ENCODE peak calls at places on chromosomes 7 and 10, in six cellular contexts. P, C, Z, T, N and B are unnamed samples.

GRCh38 chr7:38795596-38795995 is 113.4 kb downstream of the VPS41 start:
- DNase-seq in P (no peak), C (no peak), Z (no peak), T (no peak), N (no peak), B (no peak)

GRCh38 chr7:2934211-2934731 is 90.2 kb upstream of the GNA12 start:
- DNase-seq in P (no peak), C (peak), Z (no peak), T (peak), N (peak), B (peak)

GRCh38 chr7:131409129-131409766 is 81.6 kb downstream of the MKLN1 start:
- DNase-seq in P (no peak), C (no peak), Z (no peak), T (no peak), N (no peak), B (no peak)

GRCh38 chr10:72765051-72765450 is 73.1 kb downstream of the MCU start:
- DNase-seq in P (no peak), C (no peak), Z (no peak), T (no peak), N (no peak), B (no peak)

GRCh38 chr10:103652599-103653281 is 159.2 kb downstream of the NEURL1 start:
- DNase-seq in P (peak), C (no peak), Z (no peak), T (no peak), N (no peak), B (no peak)

GRCh38 chr7:3063016-3063753 is 19.5 kb upstream of the CARD11 start:
- DNase-seq in P (no peak), C (no peak), Z (peak), T (no peak), N (no peak), B (peak)

GRCh38 chr7:2508327-2509231 is 11.0 kb upstream of the LFNG start:
- DNase-seq in P (peak), C (no peak), Z (peak), T (no peak), N (peak), B (peak)

GRCh38 chr10:27526242-27526641 is 22.1 kb downstream of the RAB18 start:
- DNase-seq in P (no peak), C (no peak), Z (no peak), T (no peak), N (no peak), B (no peak)

GRCh38 chr10:79137826-79138225 is 69.1 kb downstream of the ZMIZ1 start:
- DNase-seq in P (peak), C (peak), Z (peak), T (no peak), N (peak), B (peak)

GRCh38 chr7:92685146-92686042 is 95.2 kb upstream of the FAM133B start:
- DNase-seq in P (no peak), C (no peak), Z (no peak), T (no peak), N (no peak), B (peak)

GRCh38 chr7:2224491-2224928 is 8.2 kb downstream of the MAD1L1 start:
- DNase-seq in P (no peak), C (no peak), Z (no peak), T (no peak), N (no peak), B (no peak)

GRCh38 chr10:43166207-43166878 is 28.1 kb downstream of the CSGALNACT2 start:
- DNase-seq in P (no peak), C (no peak), Z (no peak), T (no peak), N (no peak), B (no peak)

GRCh38 chr10:124233546-124234138 is 140.2 kb upstream of the CHST15 start:
- DNase-seq in P (no peak), C (no peak), Z (no peak), T (no peak), N (no peak), B (no peak)

GRCh38 chr10:130782467-130782866 is 529.1 kb downstream of the TCERG1L start:
- DNase-seq in P (no peak), C (no peak), Z (no peak), T (no peak), N (no peak), B (no peak)

GRCh38 chr10:3995302-3996210 is 210.5 kb upstream of the KLF6 start:
- DNase-seq in P (no peak), C (peak), Z (no peak), T (no peak), N (peak), B (no peak)

GRCh38 chr10:50417486-50417905 is 166.2 kb upstream of the ASAH2 start:
- DNase-seq in P (no peak), C (no peak), Z (peak), T (peak), N (no peak), B (no peak)

GRCh38 chr10:4698075-4698474 is 127.9 kb upstream of the AKR1E2 start:
- DNase-seq in P (no peak), C (peak), Z (no peak), T (no peak), N (peak), B (no peak)

GRCh38 chr7:47551550-47552121 is 30.3 kb downstream of the TNS3 start:
- DNase-seq in P (peak), C (no peak), Z (no peak), T (no peak), N (no peak), B (no peak)

GRCh38 chr7:250523-250922 is 39.4 kb upstream of the FOXL3 start:
- DNase-seq in P (no peak), C (no peak), Z (no peak), T (no peak), N (no peak), B (no peak)

GRCh38 chr10:27247037-27247436 is 6.4 kb upstream of the ACBD5 start:
- DNase-seq in P (no peak), C (no peak), Z (no peak), T (no peak), N (no peak), B (no peak)

GRCh38 chr10:88491314-88491713 is 91.8 kb downstream of the RNLS start:
- DNase-seq in P (no peak), C (no peak), Z (no peak), T (no peak), N (no peak), B (no peak)

GRCh38 chr7:46461334-46461777 is 540.3 kb upstream of the IGFBP3 start:
- DNase-seq in P (no peak), C (peak), Z (no peak), T (no peak), N (peak), B (no peak)

GRCh38 chr7:148688526-148688925 is 10.2 kb upstream of the CUL1 start:
- DNase-seq in P (no peak), C (no peak), Z (no peak), T (no peak), N (no peak), B (no peak)

GRCh38 chr10:44817961-44818649 is 93.0 kb upstream of the TMEM72 start:
- DNase-seq in P (no peak), C (no peak), Z (no peak), T (no peak), N (no peak), B (no peak)

GRCh38 chr7:11458736-11459483 is 373.1 kb downstream of the THSD7A start:
- DNase-seq in P (no peak), C (peak), Z (no peak), T (peak), N (peak), B (no peak)

GRCh38 chr10:112952282-112952991 is 2.4 kb downstream of the TCF7L2 start:
- DNase-seq in P (peak), C (peak), Z (no peak), T (no peak), N (peak), B (no peak)

GRCh38 chr10:132577350-132578005 is 39.9 kb downstream of the INPP5A start:
- DNase-seq in P (peak), C (peak), Z (no peak), T (no peak), N (no peak), B (no peak)

GRCh38 chr10:132575320-132576201 is 38.0 kb downstream of the INPP5A start:
- DNase-seq in P (no peak), C (peak), Z (peak), T (no peak), N (peak), B (peak)

GRCh38 chr10:132578287-132578951 is 40.8 kb downstream of the INPP5A start:
- DNase-seq in P (no peak), C (no peak), Z (no peak), T (no peak), N (no peak), B (no peak)

GRCh38 chr10:132574783-132575319 is 37.3 kb downstream of the INPP5A start:
- DNase-seq in P (no peak), C (peak), Z (no peak), T (no peak), N (peak), B (no peak)

DNA sequence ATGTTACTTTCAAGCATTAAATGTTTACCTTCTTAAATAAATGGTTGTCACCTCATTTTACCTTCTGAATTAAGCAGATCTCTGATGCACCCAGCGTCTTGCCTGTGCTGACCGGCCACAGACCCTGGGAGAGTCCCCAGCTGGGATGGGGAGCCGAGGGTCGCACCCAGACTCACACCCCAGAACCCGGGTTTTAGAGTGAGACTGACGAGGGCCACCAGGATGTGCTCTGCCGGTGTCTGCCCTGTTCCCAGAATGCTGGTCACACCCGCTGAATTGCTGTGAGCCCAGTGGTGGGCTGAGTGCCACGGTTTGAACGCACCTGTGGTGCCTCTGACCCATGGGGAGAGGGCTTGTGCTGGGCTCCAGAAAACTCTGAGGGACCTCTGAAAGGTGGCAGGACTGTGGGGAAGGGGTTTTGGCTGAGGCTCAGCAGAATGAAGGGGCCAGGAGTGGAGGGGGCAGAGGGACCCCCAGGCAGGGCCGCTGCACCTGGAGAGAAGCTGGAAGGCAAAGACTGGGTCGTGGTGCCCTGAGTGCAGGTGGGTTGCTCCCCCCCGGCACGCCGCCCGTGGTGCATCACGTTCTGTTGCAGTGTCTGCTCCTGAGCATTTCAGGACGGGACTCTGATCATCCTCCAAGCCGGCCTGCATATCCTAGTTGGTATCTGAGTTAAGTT is 39.2 kb downstream of the INPP5A start:
- DNase-seq in P (no peak), C (no peak), Z (no peak), T (no peak), N (no peak), B (no peak)
- TF ChIP-seq CTCF in P (no peak), C (no peak), Z (no peak), T (no peak), N (no peak), B (no peak)

GRCh38 chr10:20492447-20492846 is 404.7 kb downstream of the NEBL start:
- DNase-seq in P (no peak), C (no peak), Z (no peak), T (no peak), N (no peak), B (no peak)
- TF ChIP-seq CTCF in P (no peak), C (no peak), Z (no peak), T (no peak), N (no peak), B (no peak)

DNA sequence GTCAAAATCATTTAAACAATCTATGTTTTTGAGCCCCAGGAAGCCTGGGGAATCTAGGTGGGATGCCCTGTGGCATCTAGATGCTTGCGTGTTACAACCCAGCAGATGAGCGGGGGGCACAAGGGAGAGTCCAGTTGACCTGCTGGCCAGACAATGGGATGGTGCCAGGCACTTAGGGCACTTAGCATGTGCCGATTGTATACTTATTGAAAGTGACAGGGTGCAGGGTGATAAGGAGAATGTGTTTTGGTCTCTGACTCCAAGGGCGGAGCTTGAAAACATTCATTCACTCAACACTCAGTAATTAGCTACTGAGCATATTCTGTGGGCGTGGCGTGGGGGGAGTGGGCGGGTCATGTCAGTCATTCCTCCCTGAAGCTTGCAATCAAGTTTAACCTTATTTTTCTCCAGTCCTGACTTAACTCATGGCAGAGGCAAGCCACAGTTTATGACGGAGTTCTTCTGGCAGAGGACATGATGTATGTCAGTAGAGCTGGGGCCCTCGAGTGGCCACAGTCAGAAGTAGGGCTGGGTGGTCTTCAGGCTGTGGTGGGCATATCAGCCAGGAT is 115.1 kb downstream of the PRKCQ start:
- DNase-seq in P (no peak), C (no peak), Z (no peak), T (no peak), N (no peak), B (peak)
- TF ChIP-seq CTCF in P (no peak), C (no peak), Z (no peak), T (no peak), N (no peak), B (no peak)

GRCh38 chr7:90298145-90299038 is 22.7 kb downstream of the FAM237B start:
- DNase-seq in P (no peak), C (peak), Z (peak), T (peak), N (peak), B (no peak)
- TF ChIP-seq CTCF in P (peak), C (peak), Z (peak), T (peak), N (peak), B (no peak)

GRCh38 chr10:125742465-125742864 is 23.0 kb downstream of the EDRF1 start:
- DNase-seq in P (no peak), C (peak), Z (no peak), T (no peak), N (peak), B (no peak)
- TF ChIP-seq CTCF in P (no peak), C (no peak), Z (no peak), T (no peak), N (peak), B (no peak)

DNA sequence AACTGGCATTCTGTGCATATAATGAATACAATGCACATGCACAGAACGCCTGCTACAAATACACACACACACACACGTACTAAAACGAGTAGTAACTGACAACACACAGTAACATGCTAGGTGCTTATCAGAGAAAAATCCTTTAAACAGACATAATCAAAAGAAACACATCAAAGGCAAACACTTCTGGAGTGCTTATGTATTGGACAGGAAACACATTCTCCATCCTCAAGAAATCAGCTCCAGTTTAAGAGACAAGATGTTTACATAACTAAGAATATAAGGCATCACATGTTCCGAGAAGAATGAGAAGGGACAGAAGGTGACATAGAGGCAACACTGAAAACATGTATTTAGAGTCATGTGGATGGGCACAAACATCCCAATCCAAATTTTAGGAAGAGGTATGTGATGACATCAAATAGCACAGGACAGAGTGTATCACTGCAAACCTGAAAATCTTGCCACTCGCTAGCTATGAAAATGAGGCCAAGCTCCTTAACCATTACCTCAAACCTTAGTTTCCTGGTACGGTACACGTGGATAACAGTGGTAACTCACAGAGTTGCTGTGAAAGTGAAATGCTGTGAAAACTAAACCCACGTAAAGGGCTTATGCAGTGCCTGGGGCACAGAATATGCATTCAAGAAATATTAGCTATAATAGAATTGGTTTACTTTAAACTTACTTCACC is 619.6 kb downstream of the PARD3 start:
- DNase-seq in P (no peak), C (no peak), Z (no peak), T (no peak), N (no peak), B (no peak)
- TF ChIP-seq CTCF in P (no peak), C (no peak), Z (no peak), T (no peak), N (no peak), B (no peak)